ENCODE peak calls at places on chromosomes 4 and X, in nine cellular contexts. Y is psoas muscle; N is thyroid gland; S is adipocyte; X is lung; C is left lung; Q is transverse colon; I is HCT116; R is CD8-positive, alpha-beta memory T cell. E is an unnamed sample.

GRCh38 chrX:105307762-105308161 is 87.3 kb upstream of the TEX13A start:
- DNase-seq in Y (no peak), N (no peak), S (peak; percentile 47), X (no peak), C (no peak), Q (no peak), I (no peak), R (no peak), E (no peak)

GRCh38 chr4:40055379-40055872 is 1.2 kb upstream of the N4BP2 start:
- DNase-seq in Y (no peak), N (no peak), S (no peak), X (no peak), C (no peak), Q (no peak), I (no peak), R (no peak), E (peak; percentile 5)

GRCh38 chrX:23003121-23003520 is 3.4 kb downstream of the DDX53 start:
- DNase-seq in Y (no peak), N (no peak), S (peak; percentile 11), X (no peak), C (no peak), Q (no peak), I (no peak), R (no peak), E (no peak)

GRCh38 chrX:110145854-110146253 is 142.9 kb downstream of the TMEM164 start:
- DNase-seq in Y (no peak), N (peak; percentile 21), S (peak; percentile 67), X (no peak), C (no peak), Q (no peak), I (no peak), R (no peak), E (no peak)

GRCh38 chr4:129641179-129641578 is 545.2 kb downstream of the C4orf33 start:
- DNase-seq in Y (peak; percentile 14), N (peak; percentile 48), S (peak; percentile 78), X (peak; percentile 50), C (peak; percentile 32), Q (peak; percentile 61), I (peak; percentile 42), R (no peak), E (peak; percentile 16)

GRCh38 chrX:56764975-56765791 is 36.1 kb downstream of the NBDY start:
- DNase-seq in Y (no peak), N (no peak), S (no peak), X (peak; percentile 28), C (peak; percentile 32), Q (peak; percentile 8), I (no peak), R (peak; percentile 44), E (no peak)

GRCh38 chrX:9163153-9163790 is 129.3 kb upstream of the FAM9B start:
- DNase-seq in Y (no peak), N (no peak), S (no peak), X (no peak), C (no peak), Q (no peak), I (no peak), R (no peak), E (no peak)

GRCh38 chr4:106358899-106359298 is 9.7 kb downstream of the GIMD1 start:
- DNase-seq in Y (no peak), N (no peak), S (peak; percentile 10), X (no peak), C (no peak), Q (no peak), I (no peak), R (no peak), E (no peak)

GRCh38 chrX:36908801-36909403 is 99.3 kb upstream of the FAM47C start:
- DNase-seq in Y (no peak), N (no peak), S (peak; percentile 69), X (no peak), C (no peak), Q (no peak), I (peak; percentile 4), R (no peak), E (peak; percentile 12)

GRCh38 chr4:113682730-113683129 is 78.8 kb downstream of the CAMK2D start:
- DNase-seq in Y (no peak), N (no peak), S (peak; percentile 64), X (no peak), C (no peak), Q (no peak), I (no peak), R (no peak), E (no peak)

GRCh38 chr4:148061139-148061476 is 329.2 kb downstream of the ARHGAP10 start:
- DNase-seq in Y (no peak), N (no peak), S (no peak), X (no peak), C (no peak), Q (no peak), I (no peak), R (no peak), E (no peak)

GRCh38 chr4:37976513-37976912 is 16.3 kb downstream of the PTTG2 start:
- DNase-seq in Y (no peak), N (no peak), S (peak; percentile 52), X (no peak), C (no peak), Q (no peak), I (no peak), R (no peak), E (peak; percentile 39)

GRCh38 chrX:109624641-109625311 is at the start of gene KCNE5:
- DNase-seq in Y (no peak), N (no peak), S (no peak), X (no peak), C (peak; percentile 35), Q (no peak), I (no peak), R (no peak), E (no peak)

GRCh38 chrX:134418317-134419113 is 41.5 kb upstream of the HPRT1 start:
- DNase-seq in Y (no peak), N (no peak), S (no peak), X (no peak), C (no peak), Q (no peak), I (no peak), R (no peak), E (peak; percentile 3)

GRCh38 chrX:15334561-15334960 is 762 bp downstream of the PIGA start:
- DNase-seq in Y (no peak), N (no peak), S (peak; percentile 36), X (no peak), C (no peak), Q (no peak), I (no peak), R (peak; percentile 31), E (no peak)

GRCh38 chr4:118758293-118758692 is 73.1 kb downstream of the METTL14 start:
- DNase-seq in Y (no peak), N (no peak), S (peak; percentile 89), X (no peak), C (no peak), Q (no peak), I (no peak), R (no peak), E (no peak)

GRCh38 chr4:10243856-10244255 is 127.3 kb upstream of the WDR1 start:
- DNase-seq in Y (no peak), N (no peak), S (no peak), X (peak; percentile 27), C (no peak), Q (no peak), I (no peak), R (no peak), E (no peak)

GRCh38 chrX:48083212-48083611 is 11.8 kb upstream of the ZNF630 start:
- DNase-seq in Y (no peak), N (peak; percentile 44), S (peak; percentile 68), X (peak; percentile 31), C (no peak), Q (peak; percentile 40), I (peak; percentile 26), R (peak; percentile 29), E (peak; percentile 6)

GRCh38 chrX:153946910-153947769 is 2.7 kb upstream of the RENBP start:
- DNase-seq in Y (peak; percentile 69), N (peak; percentile 46), S (peak; percentile 83), X (peak; percentile 77), C (peak; percentile 82), Q (peak; percentile 84), I (peak; percentile 67), R (peak; percentile 75), E (peak; percentile 75)

GRCh38 chr4:74531952-74532794 is 87.2 kb downstream of the AREG start:
- DNase-seq in Y (no peak), N (no peak), S (peak; percentile 91), X (no peak), C (no peak), Q (no peak), I (peak; percentile 92), R (peak; percentile 5), E (peak; percentile 75)

GRCh38 chr4:139628184-139629012 is 37.2 kb upstream of the MGST2 start:
- DNase-seq in Y (no peak), N (no peak), S (no peak), X (peak; percentile 53), C (no peak), Q (peak; percentile 60), I (no peak), R (no peak), E (no peak)

GRCh38 chr4:169009281-169010124 is 552 bp downstream of the CBR4 start:
- DNase-seq in Y (peak; percentile 63), N (peak; percentile 62), S (peak; percentile 71), X (peak; percentile 51), C (peak; percentile 77), Q (peak; percentile 70), I (peak; percentile 35), R (peak; percentile 54), E (peak; percentile 63)

GRCh38 chr4:3491681-3492405 is 28.7 kb downstream of the DOK7 start:
- DNase-seq in Y (no peak), N (no peak), S (peak; percentile 48), X (no peak), C (no peak), Q (no peak), I (no peak), R (no peak), E (no peak)
- H3K27me3 ChIP-seq in Y (no peaks in the 10 kb centered on the region), N (no peaks in the 10 kb centered on the region), S (peaks cover 21% of the 10 kb centered on the region), X (no peaks in the 10 kb centered on the region), C (no peaks in the 10 kb centered on the region), Q (peaks cover 72% of the 10 kb centered on the region), I (no peaks in the 10 kb centered on the region), R (peaks cover 4% of the 10 kb centered on the region), E (peaks cover 86% of the 10 kb centered on the region)

GRCh38 chr4:95388911-95389310 is 159.9 kb downstream of the UNC5C start:
- DNase-seq in Y (no peak), N (no peak), S (peak; percentile 26), X (no peak), C (no peak), Q (no peak), I (no peak), R (no peak), E (no peak)
- H3K27me3 ChIP-seq in Y (no peaks in the 10 kb centered on the region), N (no peaks in the 10 kb centered on the region), S (no peaks in the 10 kb centered on the region), X (no peaks in the 10 kb centered on the region), C (no peaks in the 10 kb centered on the region), Q (no peaks in the 10 kb centered on the region), I (no peaks in the 10 kb centered on the region), R (no peaks in the 10 kb centered on the region), E (no peaks in the 10 kb centered on the region)

GRCh38 chrX:137423241-137423640 is 142.7 kb upstream of the ZIC3 start:
- DNase-seq in Y (no peak), N (no peak), S (no peak), X (no peak), C (no peak), Q (no peak), I (no peak), R (no peak), E (no peak)
- H3K27me3 ChIP-seq in Y (peaks cover 10% of the 10 kb centered on the region), N (peaks cover 27% of the 10 kb centered on the region), S (peaks cover 47% of the 10 kb centered on the region), X (peaks cover 4% of the 10 kb centered on the region), C (peaks cover 54% of the 10 kb centered on the region), Q (peaks cover 46% of the 10 kb centered on the region), I (no peaks in the 10 kb centered on the region), R (peaks cover 10% of the 10 kb centered on the region), E (no peaks in the 10 kb centered on the region)

GRCh38 chr4:8554555-8555100 is 25.6 kb upstream of the GPR78 start:
- DNase-seq in Y (no peak), N (no peak), S (no peak), X (no peak), C (no peak), Q (no peak), I (no peak), R (no peak), E (no peak)
- H3K27me3 ChIP-seq in Y (peaks cover 2% of the 10 kb centered on the region), N (no peaks in the 10 kb centered on the region), S (peaks cover 5% of the 10 kb centered on the region), X (no peaks in the 10 kb centered on the region), C (no peaks in the 10 kb centered on the region), Q (no peaks in the 10 kb centered on the region), I (peaks cover 2% of the 10 kb centered on the region), R (no peaks in the 10 kb centered on the region), E (peaks cover 14% of the 10 kb centered on the region)